ENCODE peak calls at places on chromosomes 2 and 18, in five cellular contexts. One of them, this sample, is unnamed.

GRCh38 chr2:70674636-70675430 is 93.2 kb downstream of the ADD2 start:
- DNase-seq in CD8-positive, alpha-beta memory T cell: no peak
- DNase-seq in GM06990: no peak
- DNase-seq in stomach: no peak
- DNase-seq in bronchial epithelial cell: no peak
- DNase-seq in this sample: no peak

GRCh38 chr2:165857881-165858280 is 63.8 kb upstream of the GALNT3 start:
- DNase-seq in GM06990: no peak
- DNase-seq in stomach: no peak
- DNase-seq in bronchial epithelial cell: no peak
- DNase-seq in CD8-positive, alpha-beta memory T cell: no peak
- DNase-seq in this sample: no peak

GRCh38 chr2:220096406-220096805 is 469.0 kb downstream of the SLC4A3 start:
- DNase-seq in GM06990: no peak
- DNase-seq in stomach: no peak
- DNase-seq in CD8-positive, alpha-beta memory T cell: no peak
- DNase-seq in bronchial epithelial cell: no peak
- DNase-seq in this sample: no peak

GRCh38 chr2:212033888-212034287 is 504.7 kb downstream of the ERBB4 start:
- DNase-seq in CD8-positive, alpha-beta memory T cell: no peak
- DNase-seq in bronchial epithelial cell: no peak
- DNase-seq in GM06990: no peak
- DNase-seq in stomach: no peak
- DNase-seq in this sample: no peak

GRCh38 chr2:192354512-192355244 is 159.9 kb upstream of the TMEFF2 start:
- DNase-seq in stomach: no peak
- DNase-seq in bronchial epithelial cell: no peak
- DNase-seq in CD8-positive, alpha-beta memory T cell: no peak
- DNase-seq in GM06990: no peak
- DNase-seq in this sample: no peak

GRCh38 chr2:112155331-112156151 is 17.4 kb downstream of the FBLN7 start:
- DNase-seq in stomach: peak; percentile 17
- DNase-seq in bronchial epithelial cell: no peak
- DNase-seq in GM06990: no peak
- DNase-seq in CD8-positive, alpha-beta memory T cell: peak; percentile 24
- DNase-seq in this sample: no peak

GRCh38 chr2:52536929-52537460 is 1230.6 kb upstream of the CHAC2 start:
- DNase-seq in bronchial epithelial cell: peak; percentile 91
- DNase-seq in stomach: no peak
- DNase-seq in CD8-positive, alpha-beta memory T cell: no peak
- DNase-seq in GM06990: no peak
- DNase-seq in this sample: no peak

GRCh38 chr2:138271467-138271866 is 230.1 kb upstream of the SPOPL start:
- DNase-seq in stomach: no peak
- DNase-seq in bronchial epithelial cell: no peak
- DNase-seq in GM06990: no peak
- DNase-seq in CD8-positive, alpha-beta memory T cell: no peak
- DNase-seq in this sample: no peak

GRCh38 chr2:120738786-120739771 is 3.4 kb downstream of the GLI2 start:
- DNase-seq in CD8-positive, alpha-beta memory T cell: no peak
- DNase-seq in GM06990: no peak
- DNase-seq in bronchial epithelial cell: no peak
- DNase-seq in stomach: peak; percentile 57
- DNase-seq in this sample: peak; percentile 61

GRCh38 chr2:48856144-48856543 is 100.6 kb upstream of the LHCGR start:
- DNase-seq in bronchial epithelial cell: peak; percentile 19
- DNase-seq in CD8-positive, alpha-beta memory T cell: no peak
- DNase-seq in GM06990: no peak
- DNase-seq in stomach: no peak
- DNase-seq in this sample: no peak

GRCh38 chr2:229610871-229611270 is 103.5 kb downstream of the DNER start:
- DNase-seq in CD8-positive, alpha-beta memory T cell: no peak
- DNase-seq in bronchial epithelial cell: peak; percentile 43
- DNase-seq in stomach: no peak
- DNase-seq in GM06990: no peak
- DNase-seq in this sample: no peak

GRCh38 chr2:237253046-237253723 is 160.8 kb downstream of the COL6A3 start:
- DNase-seq in GM06990: no peak
- DNase-seq in stomach: no peak
- DNase-seq in bronchial epithelial cell: peak; percentile 79
- DNase-seq in CD8-positive, alpha-beta memory T cell: no peak
- DNase-seq in this sample: no peak

GRCh38 chr2:62147610-62148301 is 48.2 kb upstream of the B3GNT2 start:
- DNase-seq in GM06990: no peak
- DNase-seq in CD8-positive, alpha-beta memory T cell: no peak
- DNase-seq in stomach: no peak
- DNase-seq in bronchial epithelial cell: peak; percentile 88
- DNase-seq in this sample: no peak

GRCh38 chr2:51760441-51760840 is 728.5 kb upstream of the NRXN1 start:
- DNase-seq in bronchial epithelial cell: no peak
- DNase-seq in stomach: no peak
- DNase-seq in CD8-positive, alpha-beta memory T cell: no peak
- DNase-seq in GM06990: no peak
- DNase-seq in this sample: no peak

GRCh38 chr2:127570282-127571250 is 35.1 kb downstream of the MYO7B start:
- DNase-seq in GM06990: no peak
- DNase-seq in stomach: peak; percentile 1
- DNase-seq in CD8-positive, alpha-beta memory T cell: no peak
- DNase-seq in bronchial epithelial cell: peak; percentile 12
- DNase-seq in this sample: no peak

GRCh38 chr2:206526416-206526815 is 83.1 kb downstream of the ADAM23 start:
- DNase-seq in CD8-positive, alpha-beta memory T cell: no peak
- DNase-seq in stomach: no peak
- DNase-seq in GM06990: no peak
- DNase-seq in bronchial epithelial cell: no peak
- DNase-seq in this sample: no peak

GRCh38 chr2:54579682-54580349 is 123.7 kb downstream of the SPTBN1 start:
- DNase-seq in stomach: peak; percentile 57
- DNase-seq in bronchial epithelial cell: no peak
- DNase-seq in CD8-positive, alpha-beta memory T cell: peak; percentile 73
- DNase-seq in GM06990: peak; percentile 54
- DNase-seq in this sample: no peak

GRCh38 chr2:240670402-240670801 is 12.3 kb downstream of the AQP12B start:
- DNase-seq in bronchial epithelial cell: no peak
- DNase-seq in GM06990: no peak
- DNase-seq in CD8-positive, alpha-beta memory T cell: no peak
- DNase-seq in stomach: no peak
- DNase-seq in this sample: no peak

GRCh38 chr2:147076634-147077033 is 768.2 kb upstream of the ACVR2A start:
- DNase-seq in GM06990: no peak
- DNase-seq in CD8-positive, alpha-beta memory T cell: no peak
- DNase-seq in stomach: no peak
- DNase-seq in bronchial epithelial cell: peak; percentile 74
- DNase-seq in this sample: no peak

GRCh38 chr2:100786297-100786658 is 33.7 kb upstream of the NPAS2 start:
- DNase-seq in GM06990: no peak
- DNase-seq in stomach: peak; percentile 40
- DNase-seq in bronchial epithelial cell: peak; percentile 90
- DNase-seq in CD8-positive, alpha-beta memory T cell: no peak
- DNase-seq in this sample: no peak

GRCh38 chr2:56191617-56192016 is 7.8 kb downstream of the CCDC85A start:
- DNase-seq in CD8-positive, alpha-beta memory T cell: no peak
- DNase-seq in bronchial epithelial cell: peak; percentile 49
- DNase-seq in GM06990: no peak
- DNase-seq in stomach: no peak
- DNase-seq in this sample: peak; percentile 73

GRCh38 chr2:85681354-85681728 is 12.8 kb upstream of the GNLY start:
- DNase-seq in bronchial epithelial cell: no peak
- DNase-seq in stomach: no peak
- DNase-seq in CD8-positive, alpha-beta memory T cell: no peak
- DNase-seq in GM06990: no peak
- DNase-seq in this sample: no peak

GRCh38 chr2:8191427-8191826 is 490.4 kb upstream of the ID2 start:
- DNase-seq in stomach: no peak
- DNase-seq in CD8-positive, alpha-beta memory T cell: no peak
- DNase-seq in GM06990: no peak
- DNase-seq in bronchial epithelial cell: no peak
- DNase-seq in this sample: no peak

GRCh38 chr2:128196026-128196822 is 105.2 kb downstream of the UGGT1 start:
- DNase-seq in CD8-positive, alpha-beta memory T cell: no peak
- DNase-seq in GM06990: no peak
- DNase-seq in bronchial epithelial cell: peak; percentile 35
- DNase-seq in stomach: peak; percentile 43
- DNase-seq in this sample: peak; percentile 51

DNA sequence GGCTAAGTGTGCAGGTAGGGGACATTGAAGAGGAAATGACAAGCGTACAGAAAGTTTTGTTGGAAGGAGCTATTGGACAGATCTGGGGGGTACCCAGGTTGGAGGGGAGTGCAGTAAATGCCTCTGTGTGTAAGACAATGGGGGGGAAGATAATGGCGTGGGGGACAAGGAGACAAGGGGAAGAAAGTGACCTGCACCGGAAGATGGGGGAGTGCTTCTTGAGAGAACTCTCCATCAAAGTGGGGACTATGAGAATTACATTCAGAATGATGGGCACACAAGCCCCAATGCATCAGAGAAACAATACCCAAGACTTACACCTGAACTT is 189.9 kb downstream of the ALPK2 start:
- DNase-seq in CD8-positive, alpha-beta memory T cell: peak; percentile 4
- DNase-seq in stomach: no peak
- DNase-seq in bronchial epithelial cell: no peak
- DNase-seq in GM06990: no peak
- DNase-seq in this sample: no peak
- H3K4me3 ChIP-seq in CD8-positive, alpha-beta memory T cell: peak overlapping the region; percentile 62
- H3K4me3 ChIP-seq in stomach: peak overlapping the region; percentile 36
- H3K4me3 ChIP-seq in bronchial epithelial cell: no peak overlapping the region
- H3K4me3 ChIP-seq in GM06990: no peak overlapping the region
- H3K4me3 ChIP-seq in this sample: no peak overlapping the region

GRCh38 chr2:149572102-149572953 is 15.2 kb downstream of the MMADHC start:
- DNase-seq in stomach: no peak
- DNase-seq in bronchial epithelial cell: no peak
- DNase-seq in GM06990: no peak
- DNase-seq in CD8-positive, alpha-beta memory T cell: no peak
- DNase-seq in this sample: no peak

GRCh38 chr2:149575742-149576141 is 11.8 kb downstream of the MMADHC start:
- DNase-seq in stomach: no peak
- DNase-seq in CD8-positive, alpha-beta memory T cell: no peak
- DNase-seq in bronchial epithelial cell: no peak
- DNase-seq in GM06990: no peak
- DNase-seq in this sample: no peak

GRCh38 chr2:149577269-149577668 is 10.3 kb downstream of the MMADHC start:
- DNase-seq in bronchial epithelial cell: no peak
- DNase-seq in GM06990: no peak
- DNase-seq in stomach: no peak
- DNase-seq in CD8-positive, alpha-beta memory T cell: no peak
- DNase-seq in this sample: no peak

GRCh38 chr2:149573760-149574159 is 13.8 kb downstream of the MMADHC start:
- DNase-seq in bronchial epithelial cell: no peak
- DNase-seq in CD8-positive, alpha-beta memory T cell: no peak
- DNase-seq in stomach: no peak
- DNase-seq in GM06990: no peak
- DNase-seq in this sample: no peak

GRCh38 chr2:149575277-149575676 is 12.3 kb downstream of the MMADHC start:
- DNase-seq in GM06990: no peak
- DNase-seq in bronchial epithelial cell: no peak
- DNase-seq in CD8-positive, alpha-beta memory T cell: no peak
- DNase-seq in stomach: no peak
- DNase-seq in this sample: no peak
- H3K36me3 ChIP-seq in GM06990: peaks cover 11% of the 10 kb centered on the region
- H3K36me3 ChIP-seq in bronchial epithelial cell: peaks cover 9% of the 10 kb centered on the region
- H3K36me3 ChIP-seq in CD8-positive, alpha-beta memory T cell: peaks cover 50% of the 10 kb centered on the region
- H3K36me3 ChIP-seq in stomach: peaks cover 95% of the 10 kb centered on the region
- H3K36me3 ChIP-seq in this sample: peaks cover 24% of the 10 kb centered on the region

GRCh38 chr18:49565656-49566055 is 3.8 kb downstream of the LIPG start:
- DNase-seq in bronchial epithelial cell: no peak
- DNase-seq in GM06990: no peak
- DNase-seq in CD8-positive, alpha-beta memory T cell: no peak
- DNase-seq in stomach: peak; percentile 82
- DNase-seq in this sample: no peak

GRCh38 chr18:49565101-49565500 is 3.2 kb downstream of the LIPG start:
- DNase-seq in stomach: no peak
- DNase-seq in CD8-positive, alpha-beta memory T cell: no peak
- DNase-seq in bronchial epithelial cell: no peak
- DNase-seq in GM06990: no peak
- DNase-seq in this sample: no peak

GRCh38 chr18:49566217-49566616 is 4.4 kb downstream of the LIPG start:
- DNase-seq in bronchial epithelial cell: no peak
- DNase-seq in GM06990: no peak
- DNase-seq in stomach: no peak
- DNase-seq in CD8-positive, alpha-beta memory T cell: no peak
- DNase-seq in this sample: no peak

GRCh38 chr18:49564435-49564834 is 2.6 kb downstream of the LIPG start:
- DNase-seq in stomach: no peak
- DNase-seq in GM06990: no peak
- DNase-seq in CD8-positive, alpha-beta memory T cell: no peak
- DNase-seq in bronchial epithelial cell: no peak
- DNase-seq in this sample: no peak

DNA sequence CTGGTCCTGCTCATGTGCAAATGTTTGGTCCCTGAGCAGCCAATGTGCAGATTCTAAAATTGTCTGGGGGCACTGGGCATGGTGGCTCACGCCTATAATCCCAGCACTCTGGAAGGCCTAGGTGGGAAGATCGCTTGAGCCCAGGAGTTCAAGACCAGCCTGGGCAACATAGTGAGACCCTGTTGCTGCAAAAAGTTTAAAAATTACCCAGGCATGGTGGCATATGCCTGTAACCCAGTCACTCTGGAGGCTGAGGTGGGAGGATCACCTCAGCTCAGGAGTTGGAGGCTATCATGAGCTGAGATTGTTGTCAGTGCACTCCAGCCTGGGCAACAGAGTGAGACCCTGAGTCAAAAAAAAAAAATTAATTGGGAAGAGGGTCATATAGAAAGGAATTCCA is 5.1 kb downstream of the LIPG start:
- DNase-seq in stomach: no peak
- DNase-seq in CD8-positive, alpha-beta memory T cell: no peak
- DNase-seq in bronchial epithelial cell: no peak
- DNase-seq in GM06990: no peak
- DNase-seq in this sample: no peak
- H3K27me3 ChIP-seq in stomach: peaks cover 24% of the 10 kb centered on the region
- H3K27me3 ChIP-seq in CD8-positive, alpha-beta memory T cell: peaks cover 22% of the 10 kb centered on the region
- H3K27me3 ChIP-seq in bronchial epithelial cell: no peaks in the 10 kb centered on the region
- H3K27me3 ChIP-seq in GM06990: peaks cover 3% of the 10 kb centered on the region
- H3K27me3 ChIP-seq in this sample: peaks cover 14% of the 10 kb centered on the region

DNA sequence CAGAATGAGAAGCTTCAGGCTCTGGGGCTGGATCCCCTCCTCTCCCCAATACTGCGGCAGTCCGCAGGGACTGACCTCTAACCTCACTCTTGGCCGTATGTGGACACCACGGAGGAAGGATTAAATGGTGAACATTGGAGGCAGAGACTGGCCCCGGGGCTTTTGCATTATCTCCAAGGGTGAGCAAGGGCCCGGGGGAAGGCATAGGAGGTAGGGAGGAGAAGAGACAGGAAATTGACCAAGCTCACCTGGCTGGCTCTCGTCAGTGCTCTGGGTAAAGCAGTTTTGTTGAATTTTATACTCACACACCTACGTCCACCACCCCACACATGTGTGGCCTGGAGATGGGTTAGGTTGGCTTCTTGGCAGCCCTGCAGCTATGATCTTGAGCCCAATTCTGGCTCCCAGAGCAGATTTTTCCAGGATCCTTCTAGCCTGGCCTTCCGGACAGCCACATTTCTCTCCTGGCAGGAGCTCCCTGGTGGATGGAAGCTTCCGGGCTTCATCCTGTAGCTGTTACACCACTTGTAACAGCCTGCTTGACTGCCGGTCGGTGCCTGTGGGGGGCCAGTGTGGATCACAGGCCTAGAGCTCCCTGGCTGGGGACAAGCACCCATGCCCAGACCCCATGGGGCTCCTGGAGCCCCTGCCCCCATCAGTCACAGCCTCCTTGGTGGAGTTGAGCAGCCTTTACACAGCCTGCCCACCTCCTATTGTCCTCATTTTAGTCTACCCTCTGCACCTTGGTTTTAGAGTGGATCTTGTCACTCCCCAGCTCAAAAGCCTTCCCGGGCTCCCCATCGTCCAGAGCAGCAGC is 7.6 kb downstream of the ITM2C start:
- DNase-seq in GM06990: no peak
- DNase-seq in bronchial epithelial cell: no peak
- DNase-seq in CD8-positive, alpha-beta memory T cell: no peak
- DNase-seq in stomach: peak; percentile 17
- DNase-seq in this sample: no peak
- H3K4me3 ChIP-seq in GM06990: peak overlapping the region; percentile 35
- H3K4me3 ChIP-seq in bronchial epithelial cell: no peak overlapping the region
- H3K4me3 ChIP-seq in CD8-positive, alpha-beta memory T cell: no peak overlapping the region
- H3K4me3 ChIP-seq in stomach: no peak overlapping the region
- H3K4me3 ChIP-seq in this sample: no peak overlapping the region

This sample was measured in H7.